ENCODE peak calls at places on chromosomes 1 and 21, in eight cellular contexts. One of them, this sample, is unnamed.

GRCh38 chr1:61246001-61246400 is 163.6 kb downstream of the NFIA start:
- DNase-seq in PC-9: no peak
- DNase-seq in activated naive CD4-positive, alpha-beta T cell: no peak
- DNase-seq in stimulated activated CD4-positive, alpha-beta T cell treated with anti-CD3 and anti-CD28 coated beads, Interleukin-4, amount 100 ng/mL, for 1 hour: no peak
- DNase-seq in ELR: no peak
- DNase-seq in WTC11: no peak
- DNase-seq in GM23338: no peak
- DNase-seq in posterior cingulate gyrus: no peak
- DNase-seq in this sample: no peak

GRCh38 chr1:30106125-30106524 is 617.3 kb downstream of the MATN1 start:
- DNase-seq in PC-9: peak; percentile 38
- DNase-seq in activated naive CD4-positive, alpha-beta T cell: no peak
- DNase-seq in stimulated activated CD4-positive, alpha-beta T cell treated with anti-CD3 and anti-CD28 coated beads, Interleukin-4, amount 100 ng/mL, for 1 hour: no peak
- DNase-seq in ELR: peak; percentile 40
- DNase-seq in WTC11: peak; percentile 84
- DNase-seq in GM23338: peak; percentile 86
- DNase-seq in posterior cingulate gyrus: no peak
- DNase-seq in this sample: peak; percentile 8

GRCh38 chr1:89633103-89633744 is at the start of gene LRRC8C:
- DNase-seq in PC-9: no peak
- DNase-seq in activated naive CD4-positive, alpha-beta T cell: peak; percentile 50
- DNase-seq in stimulated activated CD4-positive, alpha-beta T cell treated with anti-CD3 and anti-CD28 coated beads, Interleukin-4, amount 100 ng/mL, for 1 hour: peak; percentile 49
- DNase-seq in ELR: peak; percentile 72
- DNase-seq in WTC11: peak; percentile 62
- DNase-seq in GM23338: peak; percentile 62
- DNase-seq in posterior cingulate gyrus: peak; percentile 94
- DNase-seq in this sample: peak; percentile 81

GRCh38 chr1:15627343-15627988 is 10.2 kb downstream of the DDI2 start:
- DNase-seq in PC-9: no peak
- DNase-seq in activated naive CD4-positive, alpha-beta T cell: no peak
- DNase-seq in stimulated activated CD4-positive, alpha-beta T cell treated with anti-CD3 and anti-CD28 coated beads, Interleukin-4, amount 100 ng/mL, for 1 hour: no peak
- DNase-seq in ELR: no peak
- DNase-seq in WTC11: no peak
- DNase-seq in GM23338: no peak
- DNase-seq in posterior cingulate gyrus: no peak
- DNase-seq in this sample: no peak

GRCh38 chr1:56411484-56412180 is 167.7 kb downstream of the PLPP3 start:
- DNase-seq in PC-9: no peak
- DNase-seq in activated naive CD4-positive, alpha-beta T cell: no peak
- DNase-seq in stimulated activated CD4-positive, alpha-beta T cell treated with anti-CD3 and anti-CD28 coated beads, Interleukin-4, amount 100 ng/mL, for 1 hour: no peak
- DNase-seq in ELR: no peak
- DNase-seq in WTC11: no peak
- DNase-seq in GM23338: no peak
- DNase-seq in posterior cingulate gyrus: no peak
- DNase-seq in this sample: no peak

GRCh38 chr1:9909222-9910046 is 635 bp downstream of the CTNNBIP1 start:
- DNase-seq in PC-9: no peak
- DNase-seq in activated naive CD4-positive, alpha-beta T cell: no peak
- DNase-seq in stimulated activated CD4-positive, alpha-beta T cell treated with anti-CD3 and anti-CD28 coated beads, Interleukin-4, amount 100 ng/mL, for 1 hour: peak; percentile 23
- DNase-seq in ELR: no peak
- DNase-seq in WTC11: peak; percentile 39
- DNase-seq in GM23338: peak; percentile 52
- DNase-seq in posterior cingulate gyrus: peak; percentile 86
- DNase-seq in this sample: peak; percentile 51

GRCh38 chr1:218390625-218391024 is 45.5 kb downstream of the TGFB2 start:
- DNase-seq in PC-9: peak; percentile 67
- DNase-seq in activated naive CD4-positive, alpha-beta T cell: no peak
- DNase-seq in stimulated activated CD4-positive, alpha-beta T cell treated with anti-CD3 and anti-CD28 coated beads, Interleukin-4, amount 100 ng/mL, for 1 hour: no peak
- DNase-seq in ELR: no peak
- DNase-seq in WTC11: no peak
- DNase-seq in GM23338: no peak
- DNase-seq in posterior cingulate gyrus: no peak
- DNase-seq in this sample: no peak

GRCh38 chr1:40799351-40799867 is 15.8 kb downstream of the KCNQ4 start:
- DNase-seq in PC-9: no peak
- DNase-seq in activated naive CD4-positive, alpha-beta T cell: no peak
- DNase-seq in stimulated activated CD4-positive, alpha-beta T cell treated with anti-CD3 and anti-CD28 coated beads, Interleukin-4, amount 100 ng/mL, for 1 hour: no peak
- DNase-seq in ELR: no peak
- DNase-seq in WTC11: no peak
- DNase-seq in GM23338: no peak
- DNase-seq in posterior cingulate gyrus: no peak
- DNase-seq in this sample: no peak

GRCh38 chr21:31898898-31899630 is 26.2 kb downstream of the HUNK start:
- DNase-seq in PC-9: no peak
- DNase-seq in activated naive CD4-positive, alpha-beta T cell: no peak
- DNase-seq in stimulated activated CD4-positive, alpha-beta T cell treated with anti-CD3 and anti-CD28 coated beads, Interleukin-4, amount 100 ng/mL, for 1 hour: no peak
- DNase-seq in ELR: no peak
- DNase-seq in WTC11: no peak
- DNase-seq in GM23338: no peak
- DNase-seq in posterior cingulate gyrus: no peak
- DNase-seq in this sample: no peak

GRCh38 chr1:2826736-2827292 is 25.3 kb upstream of the TTC34 start:
- DNase-seq in PC-9: no peak
- DNase-seq in activated naive CD4-positive, alpha-beta T cell: no peak
- DNase-seq in stimulated activated CD4-positive, alpha-beta T cell treated with anti-CD3 and anti-CD28 coated beads, Interleukin-4, amount 100 ng/mL, for 1 hour: no peak
- DNase-seq in ELR: no peak
- DNase-seq in WTC11: no peak
- DNase-seq in GM23338: no peak
- DNase-seq in posterior cingulate gyrus: peak; percentile 61
- DNase-seq in this sample: no peak

GRCh38 chr1:187264995-187265602 is 436.4 kb downstream of the PLA2G4A start:
- DNase-seq in PC-9: no peak
- DNase-seq in activated naive CD4-positive, alpha-beta T cell: no peak
- DNase-seq in stimulated activated CD4-positive, alpha-beta T cell treated with anti-CD3 and anti-CD28 coated beads, Interleukin-4, amount 100 ng/mL, for 1 hour: no peak
- DNase-seq in ELR: peak; percentile 87
- DNase-seq in WTC11: peak; percentile 32
- DNase-seq in GM23338: peak; percentile 77
- DNase-seq in posterior cingulate gyrus: peak; percentile 85
- DNase-seq in this sample: no peak

GRCh38 chr1:218836264-218836663 is 337.4 kb upstream of the LYPLAL1 start:
- DNase-seq in PC-9: no peak
- DNase-seq in activated naive CD4-positive, alpha-beta T cell: no peak
- DNase-seq in stimulated activated CD4-positive, alpha-beta T cell treated with anti-CD3 and anti-CD28 coated beads, Interleukin-4, amount 100 ng/mL, for 1 hour: no peak
- DNase-seq in ELR: no peak
- DNase-seq in WTC11: no peak
- DNase-seq in GM23338: no peak
- DNase-seq in posterior cingulate gyrus: no peak
- DNase-seq in this sample: no peak

GRCh38 chr1:41122851-41123518 is 101.5 kb upstream of the SLFNL1 start:
- DNase-seq in PC-9: peak; percentile 76
- DNase-seq in activated naive CD4-positive, alpha-beta T cell: no peak
- DNase-seq in stimulated activated CD4-positive, alpha-beta T cell treated with anti-CD3 and anti-CD28 coated beads, Interleukin-4, amount 100 ng/mL, for 1 hour: no peak
- DNase-seq in ELR: peak; percentile 96
- DNase-seq in WTC11: peak; percentile 15
- DNase-seq in GM23338: peak; percentile 62
- DNase-seq in posterior cingulate gyrus: no peak
- DNase-seq in this sample: no peak

GRCh38 chr1:109361649-109362048 is 36.1 kb downstream of the SORT1 start:
- DNase-seq in PC-9: peak; percentile 12
- DNase-seq in activated naive CD4-positive, alpha-beta T cell: no peak
- DNase-seq in stimulated activated CD4-positive, alpha-beta T cell treated with anti-CD3 and anti-CD28 coated beads, Interleukin-4, amount 100 ng/mL, for 1 hour: no peak
- DNase-seq in ELR: peak; percentile 45
- DNase-seq in WTC11: no peak
- DNase-seq in GM23338: no peak
- DNase-seq in posterior cingulate gyrus: no peak
- DNase-seq in this sample: no peak

GRCh38 chr1:76035053-76035452 is 39.5 kb upstream of the ST6GALNAC3 start:
- DNase-seq in PC-9: no peak
- DNase-seq in activated naive CD4-positive, alpha-beta T cell: no peak
- DNase-seq in stimulated activated CD4-positive, alpha-beta T cell treated with anti-CD3 and anti-CD28 coated beads, Interleukin-4, amount 100 ng/mL, for 1 hour: no peak
- DNase-seq in ELR: peak; percentile 43
- DNase-seq in WTC11: no peak
- DNase-seq in GM23338: no peak
- DNase-seq in posterior cingulate gyrus: no peak
- DNase-seq in this sample: no peak

GRCh38 chr1:176796583-176796982 is 333.6 kb downstream of the PAPPA2 start:
- DNase-seq in PC-9: no peak
- DNase-seq in activated naive CD4-positive, alpha-beta T cell: no peak
- DNase-seq in stimulated activated CD4-positive, alpha-beta T cell treated with anti-CD3 and anti-CD28 coated beads, Interleukin-4, amount 100 ng/mL, for 1 hour: no peak
- DNase-seq in ELR: no peak
- DNase-seq in WTC11: no peak
- DNase-seq in GM23338: no peak
- DNase-seq in posterior cingulate gyrus: no peak
- DNase-seq in this sample: no peak